ENCODE peak calls at places on chromosomes 5 and 9, in seven cellular contexts. One of them, this sample, is unnamed.

GRCh38 chr5:124061663-124062062 is 549.7 kb downstream of the CSNK1G3 start:
- DNase-seq in lung: peak; percentile 81
- DNase-seq in kidney glomerular epithelial cell: no peak
- DNase-seq in stimulated activated CD4-positive, alpha-beta T cell treated with anti-CD3 and anti-CD28 coated beads, Interleukin-2, amount 100 ng/mL, for 48 hours: no peak
- DNase-seq in retinal pigment epithelial cell: peak; percentile 56
- DNase-seq in Calu3: no peak
- DNase-seq in activated T-cell treated with anti-CD3 and anti-CD28 coated beads, Interleukin-2, amount 50 U/mL, for 24 hours: no peak
- DNase-seq in this sample: no peak

GRCh38 chr5:178145965-178146820 is 7.5 kb downstream of the NHP2 start:
- DNase-seq in stimulated activated CD4-positive, alpha-beta T cell treated with anti-CD3 and anti-CD28 coated beads, Interleukin-2, amount 100 ng/mL, for 48 hours: peak; percentile 62
- DNase-seq in Calu3: peak; percentile 88
- DNase-seq in retinal pigment epithelial cell: no peak
- DNase-seq in kidney glomerular epithelial cell: peak; percentile 34
- DNase-seq in lung: peak; percentile 67
- DNase-seq in activated T-cell treated with anti-CD3 and anti-CD28 coated beads, Interleukin-2, amount 50 U/mL, for 24 hours: peak; percentile 79
- DNase-seq in this sample: peak; percentile 70

GRCh38 chr5:116388564-116389258 is 185.9 kb downstream of the SEMA6A start:
- DNase-seq in Calu3: no peak
- DNase-seq in stimulated activated CD4-positive, alpha-beta T cell treated with anti-CD3 and anti-CD28 coated beads, Interleukin-2, amount 100 ng/mL, for 48 hours: no peak
- DNase-seq in kidney glomerular epithelial cell: peak; percentile 78
- DNase-seq in retinal pigment epithelial cell: no peak
- DNase-seq in lung: peak; percentile 30
- DNase-seq in activated T-cell treated with anti-CD3 and anti-CD28 coated beads, Interleukin-2, amount 50 U/mL, for 24 hours: no peak
- DNase-seq in this sample: no peak

GRCh38 chr9:16029056-16029615 is 476.3 kb downstream of the CCDC171 start:
- DNase-seq in Calu3: no peak
- DNase-seq in activated T-cell treated with anti-CD3 and anti-CD28 coated beads, Interleukin-2, amount 50 U/mL, for 24 hours: no peak
- DNase-seq in retinal pigment epithelial cell: no peak
- DNase-seq in stimulated activated CD4-positive, alpha-beta T cell treated with anti-CD3 and anti-CD28 coated beads, Interleukin-2, amount 100 ng/mL, for 48 hours: no peak
- DNase-seq in kidney glomerular epithelial cell: no peak
- DNase-seq in lung: no peak
- DNase-seq in this sample: no peak

GRCh38 chr9:109264865-109265532 is 55.9 kb downstream of the EPB41L4B start:
- DNase-seq in stimulated activated CD4-positive, alpha-beta T cell treated with anti-CD3 and anti-CD28 coated beads, Interleukin-2, amount 100 ng/mL, for 48 hours: no peak
- DNase-seq in kidney glomerular epithelial cell: no peak
- DNase-seq in Calu3: no peak
- DNase-seq in retinal pigment epithelial cell: no peak
- DNase-seq in activated T-cell treated with anti-CD3 and anti-CD28 coated beads, Interleukin-2, amount 50 U/mL, for 24 hours: no peak
- DNase-seq in lung: no peak
- DNase-seq in this sample: peak; percentile 36

GRCh38 chr9:120578614-120579013 is 1.4 kb downstream of the CDK5RAP2 start:
- DNase-seq in retinal pigment epithelial cell: no peak
- DNase-seq in Calu3: no peak
- DNase-seq in kidney glomerular epithelial cell: no peak
- DNase-seq in activated T-cell treated with anti-CD3 and anti-CD28 coated beads, Interleukin-2, amount 50 U/mL, for 24 hours: no peak
- DNase-seq in lung: no peak
- DNase-seq in stimulated activated CD4-positive, alpha-beta T cell treated with anti-CD3 and anti-CD28 coated beads, Interleukin-2, amount 100 ng/mL, for 48 hours: no peak
- DNase-seq in this sample: no peak

GRCh38 chr5:10668697-10669096 is 92.3 kb downstream of the DAP start:
- DNase-seq in retinal pigment epithelial cell: no peak
- DNase-seq in stimulated activated CD4-positive, alpha-beta T cell treated with anti-CD3 and anti-CD28 coated beads, Interleukin-2, amount 100 ng/mL, for 48 hours: no peak
- DNase-seq in Calu3: no peak
- DNase-seq in activated T-cell treated with anti-CD3 and anti-CD28 coated beads, Interleukin-2, amount 50 U/mL, for 24 hours: no peak
- DNase-seq in lung: no peak
- DNase-seq in kidney glomerular epithelial cell: no peak
- DNase-seq in this sample: no peak

GRCh38 chr5:134738963-134739661 is 764 bp downstream of the CAMLG start:
- DNase-seq in kidney glomerular epithelial cell: peak; percentile 10
- DNase-seq in stimulated activated CD4-positive, alpha-beta T cell treated with anti-CD3 and anti-CD28 coated beads, Interleukin-2, amount 100 ng/mL, for 48 hours: peak; percentile 11
- DNase-seq in lung: no peak
- DNase-seq in activated T-cell treated with anti-CD3 and anti-CD28 coated beads, Interleukin-2, amount 50 U/mL, for 24 hours: peak; percentile 50
- DNase-seq in Calu3: peak; percentile 53
- DNase-seq in retinal pigment epithelial cell: no peak
- DNase-seq in this sample: peak; percentile 75

GRCh38 chr5:176538505-176538806 is 1.3 kb upstream of the RNF44 start:
- DNase-seq in activated T-cell treated with anti-CD3 and anti-CD28 coated beads, Interleukin-2, amount 50 U/mL, for 24 hours: no peak
- DNase-seq in lung: no peak
- DNase-seq in retinal pigment epithelial cell: no peak
- DNase-seq in stimulated activated CD4-positive, alpha-beta T cell treated with anti-CD3 and anti-CD28 coated beads, Interleukin-2, amount 100 ng/mL, for 48 hours: no peak
- DNase-seq in Calu3: no peak
- DNase-seq in kidney glomerular epithelial cell: no peak
- DNase-seq in this sample: no peak

GRCh38 chr5:43661102-43661501 is 58.1 kb downstream of the NNT start:
- DNase-seq in retinal pigment epithelial cell: no peak
- DNase-seq in stimulated activated CD4-positive, alpha-beta T cell treated with anti-CD3 and anti-CD28 coated beads, Interleukin-2, amount 100 ng/mL, for 48 hours: peak; percentile 29
- DNase-seq in Calu3: peak; percentile 41
- DNase-seq in kidney glomerular epithelial cell: peak; percentile 37
- DNase-seq in lung: no peak
- DNase-seq in activated T-cell treated with anti-CD3 and anti-CD28 coated beads, Interleukin-2, amount 50 U/mL, for 24 hours: no peak
- DNase-seq in this sample: peak; percentile 14

GRCh38 chr5:134003064-134003956 is 1.5 kb downstream of the VDAC1 start:
- DNase-seq in activated T-cell treated with anti-CD3 and anti-CD28 coated beads, Interleukin-2, amount 50 U/mL, for 24 hours: no peak
- DNase-seq in lung: no peak
- DNase-seq in Calu3: no peak
- DNase-seq in kidney glomerular epithelial cell: no peak
- DNase-seq in retinal pigment epithelial cell: no peak
- DNase-seq in stimulated activated CD4-positive, alpha-beta T cell treated with anti-CD3 and anti-CD28 coated beads, Interleukin-2, amount 100 ng/mL, for 48 hours: peak; percentile 31
- DNase-seq in this sample: no peak

GRCh38 chr5:74013222-74013621 is 387.2 kb downstream of the ARHGEF28 start:
- DNase-seq in kidney glomerular epithelial cell: no peak
- DNase-seq in Calu3: no peak
- DNase-seq in retinal pigment epithelial cell: no peak
- DNase-seq in stimulated activated CD4-positive, alpha-beta T cell treated with anti-CD3 and anti-CD28 coated beads, Interleukin-2, amount 100 ng/mL, for 48 hours: no peak
- DNase-seq in activated T-cell treated with anti-CD3 and anti-CD28 coated beads, Interleukin-2, amount 50 U/mL, for 24 hours: no peak
- DNase-seq in lung: no peak
- DNase-seq in this sample: no peak

GRCh38 chr9:109499631-109500120 is 1.6 kb upstream of the PTPN3 start:
- DNase-seq in stimulated activated CD4-positive, alpha-beta T cell treated with anti-CD3 and anti-CD28 coated beads, Interleukin-2, amount 100 ng/mL, for 48 hours: no peak
- DNase-seq in activated T-cell treated with anti-CD3 and anti-CD28 coated beads, Interleukin-2, amount 50 U/mL, for 24 hours: no peak
- DNase-seq in Calu3: peak; percentile 78
- DNase-seq in retinal pigment epithelial cell: no peak
- DNase-seq in kidney glomerular epithelial cell: peak; percentile 26
- DNase-seq in lung: peak; percentile 68
- DNase-seq in this sample: peak; percentile 61

GRCh38 chr5:149410071-149410470 is 31.0 kb upstream of the IL17B start:
- DNase-seq in activated T-cell treated with anti-CD3 and anti-CD28 coated beads, Interleukin-2, amount 50 U/mL, for 24 hours: no peak
- DNase-seq in lung: no peak
- DNase-seq in retinal pigment epithelial cell: no peak
- DNase-seq in kidney glomerular epithelial cell: no peak
- DNase-seq in Calu3: no peak
- DNase-seq in stimulated activated CD4-positive, alpha-beta T cell treated with anti-CD3 and anti-CD28 coated beads, Interleukin-2, amount 100 ng/mL, for 48 hours: no peak
- DNase-seq in this sample: no peak

GRCh38 chr9:81902191-81902590 is 26.0 kb upstream of the SPATA31D4 start:
- DNase-seq in kidney glomerular epithelial cell: no peak
- DNase-seq in retinal pigment epithelial cell: no peak
- DNase-seq in Calu3: no peak
- DNase-seq in activated T-cell treated with anti-CD3 and anti-CD28 coated beads, Interleukin-2, amount 50 U/mL, for 24 hours: no peak
- DNase-seq in lung: no peak
- DNase-seq in stimulated activated CD4-positive, alpha-beta T cell treated with anti-CD3 and anti-CD28 coated beads, Interleukin-2, amount 100 ng/mL, for 48 hours: no peak
- DNase-seq in this sample: no peak

GRCh38 chr5:56494300-56494704 is 261.2 kb upstream of the ANKRD55 start:
- DNase-seq in activated T-cell treated with anti-CD3 and anti-CD28 coated beads, Interleukin-2, amount 50 U/mL, for 24 hours: no peak
- DNase-seq in lung: no peak
- DNase-seq in kidney glomerular epithelial cell: peak; percentile 15
- DNase-seq in retinal pigment epithelial cell: no peak
- DNase-seq in Calu3: no peak
- DNase-seq in stimulated activated CD4-positive, alpha-beta T cell treated with anti-CD3 and anti-CD28 coated beads, Interleukin-2, amount 100 ng/mL, for 48 hours: no peak
- DNase-seq in this sample: no peak

GRCh38 chr9:13971910-13972655 is 341.9 kb downstream of the NFIB start:
- DNase-seq in retinal pigment epithelial cell: peak; percentile 34
- DNase-seq in lung: no peak
- DNase-seq in kidney glomerular epithelial cell: no peak
- DNase-seq in stimulated activated CD4-positive, alpha-beta T cell treated with anti-CD3 and anti-CD28 coated beads, Interleukin-2, amount 100 ng/mL, for 48 hours: no peak
- DNase-seq in Calu3: no peak
- DNase-seq in activated T-cell treated with anti-CD3 and anti-CD28 coated beads, Interleukin-2, amount 50 U/mL, for 24 hours: no peak
- DNase-seq in this sample: no peak

GRCh38 chr9:27090231-27090630 is 18.8 kb upstream of the TEK start:
- DNase-seq in Calu3: no peak
- DNase-seq in kidney glomerular epithelial cell: no peak
- DNase-seq in stimulated activated CD4-positive, alpha-beta T cell treated with anti-CD3 and anti-CD28 coated beads, Interleukin-2, amount 100 ng/mL, for 48 hours: no peak
- DNase-seq in lung: no peak
- DNase-seq in activated T-cell treated with anti-CD3 and anti-CD28 coated beads, Interleukin-2, amount 50 U/mL, for 24 hours: no peak
- DNase-seq in retinal pigment epithelial cell: no peak
- DNase-seq in this sample: no peak

GRCh38 chr9:79609468-79610018 is 37.8 kb downstream of the TLE4 start:
- DNase-seq in activated T-cell treated with anti-CD3 and anti-CD28 coated beads, Interleukin-2, amount 50 U/mL, for 24 hours: no peak
- DNase-seq in Calu3: no peak
- DNase-seq in retinal pigment epithelial cell: no peak
- DNase-seq in kidney glomerular epithelial cell: no peak
- DNase-seq in lung: no peak
- DNase-seq in stimulated activated CD4-positive, alpha-beta T cell treated with anti-CD3 and anti-CD28 coated beads, Interleukin-2, amount 100 ng/mL, for 48 hours: no peak
- DNase-seq in this sample: no peak

GRCh38 chr9:101727621-101728524 is 10.6 kb downstream of the GRIN3A start:
- DNase-seq in retinal pigment epithelial cell: no peak
- DNase-seq in lung: no peak
- DNase-seq in kidney glomerular epithelial cell: peak; percentile 11
- DNase-seq in stimulated activated CD4-positive, alpha-beta T cell treated with anti-CD3 and anti-CD28 coated beads, Interleukin-2, amount 100 ng/mL, for 48 hours: no peak
- DNase-seq in Calu3: peak; percentile 23
- DNase-seq in activated T-cell treated with anti-CD3 and anti-CD28 coated beads, Interleukin-2, amount 50 U/mL, for 24 hours: no peak
- DNase-seq in this sample: peak; percentile 31

GRCh38 chr5:54309237-54309636 is 1.1 kb downstream of the ARL15 start:
- DNase-seq in activated T-cell treated with anti-CD3 and anti-CD28 coated beads, Interleukin-2, amount 50 U/mL, for 24 hours: no peak
- DNase-seq in stimulated activated CD4-positive, alpha-beta T cell treated with anti-CD3 and anti-CD28 coated beads, Interleukin-2, amount 100 ng/mL, for 48 hours: no peak
- DNase-seq in lung: no peak
- DNase-seq in Calu3: no peak
- DNase-seq in kidney glomerular epithelial cell: no peak
- DNase-seq in retinal pigment epithelial cell: no peak
- DNase-seq in this sample: peak; percentile 27

GRCh38 chr5:90022711-90023053 is 386.9 kb downstream of the CETN3 start:
- DNase-seq in retinal pigment epithelial cell: no peak
- DNase-seq in stimulated activated CD4-positive, alpha-beta T cell treated with anti-CD3 and anti-CD28 coated beads, Interleukin-2, amount 100 ng/mL, for 48 hours: no peak
- DNase-seq in kidney glomerular epithelial cell: peak; percentile 3
- DNase-seq in activated T-cell treated with anti-CD3 and anti-CD28 coated beads, Interleukin-2, amount 50 U/mL, for 24 hours: no peak
- DNase-seq in Calu3: no peak
- DNase-seq in lung: no peak
- DNase-seq in this sample: no peak

GRCh38 chr9:96441798-96442445 is 8.0 kb upstream of the HABP4 start:
- DNase-seq in kidney glomerular epithelial cell: no peak
- DNase-seq in Calu3: peak; percentile 47
- DNase-seq in stimulated activated CD4-positive, alpha-beta T cell treated with anti-CD3 and anti-CD28 coated beads, Interleukin-2, amount 100 ng/mL, for 48 hours: peak; percentile 14
- DNase-seq in activated T-cell treated with anti-CD3 and anti-CD28 coated beads, Interleukin-2, amount 50 U/mL, for 24 hours: no peak
- DNase-seq in retinal pigment epithelial cell: no peak
- DNase-seq in lung: no peak
- DNase-seq in this sample: peak; percentile 68

GRCh38 chr9:105069285-105070065 is 141.5 kb upstream of the ABCA1 start:
- DNase-seq in lung: no peak
- DNase-seq in kidney glomerular epithelial cell: no peak
- DNase-seq in retinal pigment epithelial cell: no peak
- DNase-seq in stimulated activated CD4-positive, alpha-beta T cell treated with anti-CD3 and anti-CD28 coated beads, Interleukin-2, amount 100 ng/mL, for 48 hours: no peak
- DNase-seq in activated T-cell treated with anti-CD3 and anti-CD28 coated beads, Interleukin-2, amount 50 U/mL, for 24 hours: no peak
- DNase-seq in Calu3: no peak
- DNase-seq in this sample: no peak

GRCh38 chr5:73242741-73243140 is 69.7 kb downstream of the TMEM174 start:
- DNase-seq in kidney glomerular epithelial cell: no peak
- DNase-seq in activated T-cell treated with anti-CD3 and anti-CD28 coated beads, Interleukin-2, amount 50 U/mL, for 24 hours: no peak
- DNase-seq in lung: peak; percentile 6
- DNase-seq in retinal pigment epithelial cell: no peak
- DNase-seq in stimulated activated CD4-positive, alpha-beta T cell treated with anti-CD3 and anti-CD28 coated beads, Interleukin-2, amount 100 ng/mL, for 48 hours: no peak
- DNase-seq in Calu3: no peak
- DNase-seq in this sample: peak; percentile 16

GRCh38 chr9:94681508-94681907 is 42.2 kb upstream of the FBP1 start:
- DNase-seq in activated T-cell treated with anti-CD3 and anti-CD28 coated beads, Interleukin-2, amount 50 U/mL, for 24 hours: peak; percentile 67
- DNase-seq in stimulated activated CD4-positive, alpha-beta T cell treated with anti-CD3 and anti-CD28 coated beads, Interleukin-2, amount 100 ng/mL, for 48 hours: peak; percentile 48
- DNase-seq in retinal pigment epithelial cell: no peak
- DNase-seq in kidney glomerular epithelial cell: peak; percentile 71
- DNase-seq in Calu3: peak; percentile 66
- DNase-seq in lung: peak; percentile 76
- DNase-seq in this sample: peak; percentile 73

GRCh38 chr9:28051559-28051958 is 478.3 kb upstream of the C9orf72 start:
- DNase-seq in stimulated activated CD4-positive, alpha-beta T cell treated with anti-CD3 and anti-CD28 coated beads, Interleukin-2, amount 100 ng/mL, for 48 hours: no peak
- DNase-seq in Calu3: no peak
- DNase-seq in lung: no peak
- DNase-seq in kidney glomerular epithelial cell: no peak
- DNase-seq in retinal pigment epithelial cell: peak; percentile 59
- DNase-seq in activated T-cell treated with anti-CD3 and anti-CD28 coated beads, Interleukin-2, amount 50 U/mL, for 24 hours: no peak
- DNase-seq in this sample: no peak